ENCODE peak calls at places on chromosomes 1 and 21, in nine cellular contexts. B is gastrocnemius medialis; N is HCT116; J is lower lobe of right lung; O is lung; Y is tibial nerve; W is adrenal gland; S is tibial artery; P is CD8-positive, alpha-beta T cell. M is an unnamed sample.

GRCh38 chr1:57578099-57578498 is 154.2 kb upstream of the DAB1 start:
- DNase-seq in B (no peak), N (no peak), J (no peak), O (no peak), Y (no peak), W (no peak), S (no peak), P (no peak), M (no peak)

GRCh38 chr1:32063261-32063681 is 9.5 kb upstream of the TMEM39B start:
- DNase-seq in B (no peak), N (peak), J (no peak), O (no peak), Y (no peak), W (no peak), S (no peak), P (no peak), M (no peak)

GRCh38 chr1:187338762-187339412 is 510.1 kb downstream of the PLA2G4A start:
- DNase-seq in B (no peak), N (no peak), J (no peak), O (no peak), Y (no peak), W (no peak), S (no peak), P (no peak), M (no peak)

GRCh38 chr1:245997471-245998258 is 509.4 kb downstream of the SMYD3 start:
- DNase-seq in B (no peak), N (no peak), J (no peak), O (no peak), Y (no peak), W (no peak), S (no peak), P (no peak), M (no peak)

GRCh38 chr1:53583021-53583902 is 124.1 kb downstream of the DMRTB1 start:
- DNase-seq in B (no peak), N (no peak), J (no peak), O (no peak), Y (no peak), W (no peak), S (no peak), P (no peak), M (peak)

GRCh38 chr1:228032041-228032440 is 25.2 kb downstream of the WNT3A start:
- DNase-seq in B (no peak), N (no peak), J (peak), O (no peak), Y (no peak), W (no peak), S (no peak), P (no peak), M (no peak)

GRCh38 chr1:81509619-81510018 is 291.1 kb upstream of the ADGRL2 start:
- DNase-seq in B (no peak), N (no peak), J (no peak), O (no peak), Y (no peak), W (no peak), S (no peak), P (no peak), M (no peak)

GRCh38 chr1:60281360-60281932 is 207.9 kb upstream of the C1orf87 start:
- DNase-seq in B (peak), N (peak), J (peak), O (peak), Y (peak), W (peak), S (peak), P (no peak), M (peak)

GRCh38 chr21:37074546-37074945 is 1.5 kb downstream of the TTC3 start:
- DNase-seq in B (no peak), N (no peak), J (no peak), O (no peak), Y (no peak), W (no peak), S (no peak), P (no peak), M (no peak)

GRCh38 chr1:172719694-172720138 is 60.8 kb downstream of the FASLG start:
- DNase-seq in B (no peak), N (peak), J (no peak), O (no peak), Y (peak), W (no peak), S (no peak), P (no peak), M (no peak)

GRCh38 chr1:100866901-100867206 is 27.8 kb downstream of the EXTL2 start:
- DNase-seq in B (no peak), N (no peak), J (no peak), O (no peak), Y (no peak), W (no peak), S (no peak), P (no peak), M (no peak)

GRCh38 chr1:21530368-21531016 is 21.3 kb downstream of the ALPL start:
- DNase-seq in B (no peak), N (no peak), J (no peak), O (no peak), Y (no peak), W (no peak), S (no peak), P (no peak), M (no peak)

GRCh38 chr1:239893127-239893731 is 198.5 kb upstream of the FMN2 start:
- DNase-seq in B (no peak), N (no peak), J (no peak), O (no peak), Y (no peak), W (no peak), S (no peak), P (no peak), M (no peak)

GRCh38 chr1:179810367-179810715 is 67.2 kb downstream of the FAM163A start:
- DNase-seq in B (no peak), N (no peak), J (no peak), O (no peak), Y (no peak), W (no peak), S (no peak), P (no peak), M (no peak)

GRCh38 chr1:196105901-196106300 is 502.3 kb downstream of the KCNT2 start:
- DNase-seq in B (no peak), N (no peak), J (no peak), O (no peak), Y (no peak), W (no peak), S (no peak), P (no peak), M (no peak)

GRCh38 chr1:185338719-185339622 is 21.9 kb upstream of the IVNS1ABP start:
- DNase-seq in B (no peak), N (no peak), J (peak), O (peak), Y (peak), W (peak), S (peak), P (peak), M (no peak)

GRCh38 chr1:173190101-173190895 is 16.8 kb downstream of the TNFSF4 start:
- DNase-seq in B (peak), N (peak), J (peak), O (peak), Y (peak), W (peak), S (peak), P (no peak), M (peak)

GRCh38 chr1:208201241-208201640 is 42.9 kb downstream of the PLXNA2 start:
- DNase-seq in B (peak), N (no peak), J (no peak), O (peak), Y (peak), W (peak), S (peak), P (no peak), M (no peak)
- H3K27ac ChIP-seq in B (peak), N (no peak), J (peak), O (peak), Y (no peak), W (no peak), S (peak), P (no peak), M (peak)

GRCh38 chr1:41362749-41363631 is 1.8 kb downstream of the FOXO6 start:
- DNase-seq in B (no peak), N (no peak), J (no peak), O (no peak), Y (no peak), W (no peak), S (no peak), P (no peak), M (no peak)

GRCh38 chr1:41361495-41362356 is 492 bp downstream of the FOXO6 start:
- DNase-seq in B (no peak), N (no peak), J (no peak), O (no peak), Y (no peak), W (no peak), S (no peak), P (no peak), M (no peak)

GRCh38 chr1:41363632-41364320 is 2.5 kb downstream of the FOXO6 start:
- DNase-seq in B (no peak), N (no peak), J (no peak), O (no peak), Y (no peak), W (no peak), S (no peak), P (no peak), M (no peak)

GRCh38 chr1:41361028-41361494 is at the start of gene FOXO6:
- DNase-seq in B (peak), N (peak), J (peak), O (peak), Y (peak), W (peak), S (peak), P (peak), M (peak)

DNA sequence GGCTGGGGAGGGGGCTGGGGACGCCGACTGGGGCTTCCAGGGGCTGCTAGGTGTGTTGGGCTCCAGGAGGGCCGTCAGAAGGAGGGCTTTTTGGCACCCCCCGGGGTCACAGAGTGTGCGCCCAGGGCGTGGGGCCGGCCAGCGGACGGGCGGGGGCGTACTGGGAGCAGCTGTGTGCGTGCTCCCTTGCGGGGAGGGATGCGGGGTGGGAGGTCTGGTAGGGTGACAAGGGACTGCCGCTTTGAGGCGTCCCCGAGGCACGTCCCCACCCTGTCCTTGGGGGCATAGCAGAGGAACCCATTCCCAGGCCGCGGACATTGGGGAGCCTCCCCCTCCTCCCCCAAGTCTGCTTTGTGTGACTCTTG is 1.1 kb downstream of the FOXO6 start:
- DNase-seq in B (no peak), N (no peak), J (no peak), O (no peak), Y (no peak), W (no peak), S (no peak), P (no peak), M (no peak)
- H3K4me3 ChIP-seq in B (peak), N (peak), J (peak), O (no peak), Y (peak), W (no peak), S (peak), P (peak), M (peak)

DNA sequence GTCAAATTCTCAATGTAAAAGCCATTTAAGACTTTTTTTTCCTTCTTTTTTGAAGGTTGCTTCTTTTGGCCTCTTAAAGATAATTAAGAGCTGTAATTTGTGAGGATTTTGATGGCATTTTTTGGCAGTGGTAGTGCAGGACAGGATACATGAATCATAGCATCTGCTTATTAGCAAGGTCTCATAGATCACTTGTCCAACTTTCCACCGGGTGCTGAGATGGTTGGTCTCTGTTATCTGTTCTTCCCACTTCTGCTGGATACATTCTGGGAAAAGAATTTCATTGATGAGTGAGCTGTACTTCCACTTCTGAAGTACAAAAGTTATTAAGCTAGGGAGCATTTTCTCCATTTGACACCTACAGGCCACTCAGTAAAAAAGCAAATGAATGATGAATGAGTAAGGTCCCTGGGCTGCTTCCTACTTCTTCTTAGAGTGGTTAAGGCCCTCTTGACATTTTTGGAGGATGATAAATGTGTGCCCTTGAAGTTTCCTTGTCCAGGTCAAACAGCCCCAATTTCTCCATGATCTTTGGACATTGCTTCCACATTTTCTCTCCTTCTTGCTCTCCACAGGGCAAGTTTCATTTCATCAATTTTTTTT is 100.6 kb downstream of the ROR1 start:
- DNase-seq in B (no peak), N (no peak), J (no peak), O (no peak), Y (no peak), W (no peak), S (no peak), P (no peak), M (no peak)
- TF ChIP-seq CTCF in B (no peak), N (no peak), J (no peak), O (no peak), Y (no peak), W (no peak), S (no peak), P (no peak), M (no peak)

GRCh38 chr1:148290881-148291280 is 138.8 kb upstream of the NBPF11 start:
- DNase-seq in B (no peak), N (no peak), J (no peak), O (no peak), Y (no peak), W (no peak), S (no peak), P (no peak), M (no peak)

GRCh38 chr1:148292915-148293314 is 140.8 kb upstream of the NBPF11 start:
- DNase-seq in B (no peak), N (no peak), J (no peak), O (no peak), Y (no peak), W (no peak), S (no peak), P (no peak), M (no peak)

DNA sequence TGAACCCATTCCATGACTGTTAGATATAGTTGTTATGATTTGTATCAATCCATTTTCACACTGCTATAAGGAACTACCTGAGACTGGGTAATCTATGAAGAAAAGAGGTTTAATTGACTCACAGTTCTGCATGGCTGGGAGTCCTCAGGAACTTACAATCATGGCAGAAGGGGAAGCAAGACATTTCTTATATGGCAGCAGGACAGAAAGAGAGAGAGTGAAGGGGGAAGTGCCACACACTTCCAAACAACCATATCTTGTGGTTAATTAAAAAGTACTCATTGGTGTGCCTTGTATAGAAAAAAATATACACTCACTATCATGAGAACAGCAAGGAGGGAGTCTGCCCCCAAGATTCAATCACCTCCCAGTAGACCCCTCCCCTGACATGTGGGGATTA is 137.6 kb upstream of the NBPF11 start:
- DNase-seq in B (no peak), N (no peak), J (no peak), O (no peak), Y (no peak), W (no peak), S (no peak), P (no peak), M (no peak)
- H3K27ac ChIP-seq in B (no peak), N (no peak), J (no peak), O (no peak), Y (no peak), W (no peak), S (no peak), P (no peak), M (no peak)

GRCh38 chr1:163066686-163067085 is 2.5 kb upstream of the RGS4 start:
- DNase-seq in B (no peak), N (no peak), J (no peak), O (no peak), Y (no peak), W (no peak), S (no peak), P (no peak), M (no peak)

GRCh38 chr1:163071381-163072255 is 2.5 kb downstream of the RGS4 start:
- DNase-seq in B (peak), N (peak), J (no peak), O (peak), Y (peak), W (peak), S (peak), P (peak), M (no peak)

GRCh38 chr1:163068716-163069115 is 445 bp upstream of the RGS4 start:
- DNase-seq in B (no peak), N (no peak), J (no peak), O (no peak), Y (no peak), W (no peak), S (no peak), P (no peak), M (no peak)

GRCh38 chr1:163069655-163070277 is 605 bp downstream of the RGS4 start:
- DNase-seq in B (no peak), N (no peak), J (no peak), O (no peak), Y (no peak), W (no peak), S (no peak), P (no peak), M (no peak)

GRCh38 chr1:163069142-163069541 is at the start of gene RGS4:
- DNase-seq in B (peak), N (peak), J (no peak), O (no peak), Y (peak), W (peak), S (peak), P (no peak), M (peak)
- H3K4me3 ChIP-seq in B (peak), N (no peak), J (peak), O (no peak), Y (no peak), W (no peak), S (peak), P (no peak), M (peak)

DNA sequence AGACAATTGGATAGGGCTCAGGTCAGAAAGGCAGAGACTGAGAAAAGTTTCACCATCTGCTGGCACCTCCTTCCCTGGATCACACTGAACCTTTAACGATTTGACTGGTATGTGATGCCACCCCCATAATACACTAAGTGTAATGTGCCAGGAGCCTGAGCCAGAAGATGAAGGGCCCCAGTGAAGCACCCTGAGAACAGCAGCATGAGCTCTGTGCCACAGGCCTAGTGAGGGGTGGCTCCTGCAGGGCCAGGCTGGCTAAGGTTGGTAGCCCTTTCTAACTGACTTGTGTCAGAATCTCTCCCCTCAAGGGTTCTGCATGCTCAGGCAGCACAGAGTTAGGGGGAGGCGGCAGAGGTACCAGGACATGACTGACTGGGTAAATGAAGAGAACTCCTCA is 38.9 kb downstream of the ARHGEF11 start:
- DNase-seq in B (no peak), N (no peak), J (no peak), O (no peak), Y (no peak), W (no peak), S (no peak), P (no peak), M (no peak)
- TF ChIP-seq CTCF in B (no peak), N (no peak), J (no peak), O (no peak), Y (no peak), W (no peak), S (no peak), P (no peak), M (no peak)

DNA sequence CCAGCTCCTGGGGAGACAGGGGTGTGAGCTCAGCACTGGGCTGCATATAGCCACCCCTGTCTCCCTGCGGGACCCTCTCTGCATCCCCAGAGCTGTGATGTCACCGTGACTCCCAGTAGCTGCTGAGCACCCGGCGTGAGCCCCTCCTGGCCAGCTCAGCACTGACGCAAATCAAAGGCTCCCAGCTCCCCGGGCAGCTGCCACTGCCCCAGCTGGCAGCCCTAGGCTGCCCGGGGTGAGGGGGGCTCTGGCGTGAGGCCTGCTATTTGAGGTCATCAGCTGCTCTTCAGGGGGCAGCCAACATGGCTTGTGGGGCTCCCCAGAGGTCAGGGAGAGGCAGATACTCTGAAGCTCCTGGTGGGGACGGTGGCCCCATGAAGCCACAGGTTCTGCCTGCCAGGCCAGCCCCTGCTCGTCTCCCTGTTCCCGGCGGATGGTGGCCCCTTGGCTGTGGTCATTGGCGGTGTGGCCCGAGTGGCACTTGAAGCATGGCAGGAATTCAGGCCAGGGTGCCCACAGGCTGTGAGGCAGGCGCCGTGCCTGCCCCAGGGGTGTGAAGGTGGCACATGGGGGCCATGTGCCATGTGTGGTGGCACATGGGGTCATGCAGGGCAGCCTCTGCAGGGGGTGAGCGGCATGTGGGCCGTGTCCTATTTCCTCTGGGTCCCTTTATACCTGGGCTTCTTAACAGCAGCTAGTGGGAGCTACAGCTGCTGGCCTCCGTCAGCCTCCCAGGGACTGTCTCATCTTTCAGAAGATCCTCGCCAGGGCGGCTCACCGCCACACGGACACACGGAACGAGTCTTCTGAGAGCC is 85.4 kb downstream of the SIK1 start:
- DNase-seq in B (peak), N (no peak), J (no peak), O (no peak), Y (no peak), W (no peak), S (no peak), P (no peak), M (no peak)
- H3K27ac ChIP-seq in B (peak), N (no peak), J (peak), O (no peak), Y (no peak), W (no peak), S (no peak), P (no peak), M (no peak)

DNA sequence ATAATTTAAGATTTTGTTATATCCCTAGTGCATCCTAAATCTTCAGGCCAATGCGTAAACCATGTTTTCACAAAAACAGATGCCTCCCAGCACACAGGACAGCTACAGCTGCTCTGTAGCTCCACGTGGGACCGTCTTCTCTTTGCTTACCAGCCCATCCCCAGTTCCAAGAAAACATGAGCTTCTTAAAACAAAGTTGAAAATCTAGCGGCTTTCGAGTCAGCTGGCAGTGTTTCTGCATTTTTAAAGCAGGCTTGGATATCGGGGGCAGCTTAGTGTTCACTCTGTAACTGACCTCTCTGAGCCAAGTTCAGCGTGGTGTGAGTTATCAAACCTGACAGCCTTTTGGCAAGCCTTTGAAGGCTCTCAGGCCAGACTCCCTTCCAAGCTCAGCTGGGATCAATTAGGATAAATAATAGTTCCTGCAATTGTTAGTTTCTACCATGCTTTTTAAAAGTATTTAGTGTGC is 881.5 kb downstream of the LTN1 start:
- DNase-seq in B (peak), N (no peak), J (no peak), O (peak), Y (peak), W (peak), S (no peak), P (no peak), M (no peak)
- H3K4me3 ChIP-seq in B (peak), N (no peak), J (no peak), O (no peak), Y (no peak), W (no peak), S (no peak), P (no peak), M (no peak)